ENCODE peak calls at places on chromosomes 3 and 15, in four cellular contexts. One of them, this sample, is unnamed.

GRCh38 chr15:98764296-98764695 is 116.0 kb downstream of the IGF1R start:
- DNase-seq in dorsolateral prefrontal cortex: no peak
- DNase-seq in NCI-H345: no peak
- DNase-seq in endothelial cell: no peak
- DNase-seq in this sample: no peak

GRCh38 chr15:45136378-45136764 is 6.6 kb downstream of the DUOX1 start:
- DNase-seq in endothelial cell: peak; percentile 44
- DNase-seq in dorsolateral prefrontal cortex: no peak
- DNase-seq in NCI-H345: no peak
- DNase-seq in this sample: no peak

GRCh38 chr15:67836477-67836876 is 3.4 kb downstream of the RNU6-1 start:
- DNase-seq in NCI-H345: peak; percentile 24
- DNase-seq in endothelial cell: peak; percentile 62
- DNase-seq in dorsolateral prefrontal cortex: no peak
- DNase-seq in this sample: no peak

GRCh38 chr3:134718736-134719135 is 67.9 kb upstream of the KY start:
- DNase-seq in endothelial cell: no peak
- DNase-seq in NCI-H345: no peak
- DNase-seq in dorsolateral prefrontal cortex: no peak
- DNase-seq in this sample: no peak

GRCh38 chr3:175416600-175416999 is 557.5 kb downstream of the NAALADL2 start:
- DNase-seq in dorsolateral prefrontal cortex: no peak
- DNase-seq in NCI-H345: no peak
- DNase-seq in endothelial cell: no peak
- DNase-seq in this sample: no peak

GRCh38 chr15:47185222-47185800 is 532.0 kb upstream of the SEMA6D start:
- DNase-seq in endothelial cell: no peak
- DNase-seq in dorsolateral prefrontal cortex: no peak
- DNase-seq in NCI-H345: peak; percentile 30
- DNase-seq in this sample: peak; percentile 0

GRCh38 chr3:171876651-171877272 is 33.6 kb downstream of the TMEM212 start:
- DNase-seq in endothelial cell: no peak
- DNase-seq in NCI-H345: no peak
- DNase-seq in dorsolateral prefrontal cortex: no peak
- DNase-seq in this sample: peak; percentile 92

GRCh38 chr3:99246010-99246654 is 344.6 kb upstream of the DCBLD2 start:
- DNase-seq in NCI-H345: no peak
- DNase-seq in endothelial cell: no peak
- DNase-seq in dorsolateral prefrontal cortex: no peak
- DNase-seq in this sample: peak; percentile 9

GRCh38 chr15:45457641-45458539 is 64.7 kb downstream of the SLC30A4 start:
- DNase-seq in NCI-H345: peak; percentile 86
- DNase-seq in endothelial cell: peak; percentile 81
- DNase-seq in dorsolateral prefrontal cortex: peak; percentile 49
- DNase-seq in this sample: peak; percentile 84

GRCh38 chr3:5694267-5694666 is 506.8 kb downstream of the EDEM1 start:
- DNase-seq in endothelial cell: no peak
- DNase-seq in NCI-H345: no peak
- DNase-seq in dorsolateral prefrontal cortex: no peak
- DNase-seq in this sample: no peak

GRCh38 chr3:10703875-10704274 is 112.2 kb upstream of the SLC6A11 start:
- DNase-seq in endothelial cell: peak; percentile 47
- DNase-seq in NCI-H345: no peak
- DNase-seq in dorsolateral prefrontal cortex: no peak
- DNase-seq in this sample: no peak

GRCh38 chr3:102190340-102190723 is 244.5 kb upstream of the ZPLD1 start:
- DNase-seq in NCI-H345: no peak
- DNase-seq in endothelial cell: no peak
- DNase-seq in dorsolateral prefrontal cortex: no peak
- DNase-seq in this sample: no peak